ENCODE peak calls at places on chromosome 19, in seven cellular contexts. S is GF-D8; L is activated CD8-positive, alpha-beta memory T cell treated with anti-CD3 and anti-CD28 coated beads, Interleukin-2, amount 50 U/mL, for 48 hours; Q is progenitor cell of endocrine pancreas; C is T-cell; Z is HS-5; U is immature natural killer cell. F is an unnamed sample.

GRCh38 chr19:41318696-41319499 is 8.9 kb downstream of the CCDC97 start:
- DNase-seq in Q (no peak), Z (no peak), C (no peak), L (no peak), S (no peak), U (no peak), F (no peak)

GRCh38 chr19:3276341-3276799 is 51.9 kb downstream of the CELF5 start:
- DNase-seq in S (no peak), L (peak), Z (no peak), Q (peak), U (peak), C (peak), F (no peak)

GRCh38 chr19:7663711-7664110 is 5.1 kb upstream of the RETN start:
- DNase-seq in L (no peak), Z (no peak), Q (no peak), U (no peak), C (no peak), S (no peak), F (no peak)

GRCh38 chr19:19539738-19540703 is 2.0 kb downstream of the CILP2 start:
- DNase-seq in Z (no peak), L (peak), Q (no peak), S (no peak), C (peak), U (peak), F (peak)

GRCh38 chr19:41883463-41883820 is 458 bp downstream of the ARHGEF1 start:
- DNase-seq in C (no peak), L (no peak), U (no peak), Z (no peak), Q (no peak), S (no peak), F (no peak)

GRCh38 chr19:47848871-47849473 is 10.1 kb upstream of the TPRX2 start:
- DNase-seq in Z (no peak), L (peak), C (no peak), S (no peak), Q (no peak), U (no peak), F (peak)

GRCh38 chr19:46746281-46746965 is at the start of gene STRN4:
- DNase-seq in Z (no peak), C (peak), L (peak), S (no peak), Q (peak), U (peak), F (peak)

GRCh38 chr19:1840541-1841115 is 7.7 kb downstream of the REXO1 start:
- DNase-seq in Z (no peak), S (no peak), L (no peak), Q (no peak), U (no peak), C (no peak), F (no peak)

GRCh38 chr19:1173160-1173844 is 766 bp downstream of the SBNO2 start:
- DNase-seq in L (peak), C (no peak), Z (no peak), U (no peak), S (no peak), Q (no peak), F (no peak)

GRCh38 chr19:1252818-1253513 is 4.6 kb downstream of the MIDN start:
- DNase-seq in Q (no peak), Z (no peak), S (peak), L (peak), C (peak), U (peak), F (peak)

GRCh38 chr19:10802479-10802878 is 33.5 kb downstream of the TMED1 start:
- DNase-seq in Q (no peak), C (no peak), S (no peak), L (no peak), U (no peak), Z (no peak), F (no peak)

GRCh38 chr19:3514930-3515329 is 8.8 kb downstream of the FZR1 start:
- DNase-seq in U (no peak), C (no peak), S (no peak), Z (no peak), L (no peak), Q (no peak), F (no peak)

GRCh38 chr19:49894879-49895565 is 1.7 kb downstream of the IL4I1 start:
- DNase-seq in U (no peak), L (peak), S (no peak), Z (no peak), Q (no peak), C (no peak), F (no peak)

GRCh38 chr19:16435238-16435911 is 36.4 kb downstream of the EPS15L1 start:
- DNase-seq in C (no peak), Q (no peak), Z (peak), L (no peak), S (no peak), U (peak), F (no peak)

GRCh38 chr19:18021121-18021755 is 13.3 kb downstream of the ARRDC2 start:
- DNase-seq in Q (no peak), U (peak), Z (peak), C (peak), S (no peak), L (peak), F (no peak)

GRCh38 chr19:29381353-29382203 is 144.2 kb upstream of the VSTM2B start:
- DNase-seq in S (no peak), U (no peak), Q (peak), Z (no peak), L (peak), C (no peak), F (no peak)

GRCh38 chr19:12757544-12758274 is 6.1 kb downstream of the BEST2 start:
- DNase-seq in U (peak), L (peak), C (peak), Q (peak), S (no peak), Z (no peak), F (peak)

GRCh38 chr19:47419037-47419783 is at the start of gene MEIS3:
- DNase-seq in L (no peak), Q (no peak), U (no peak), Z (no peak), C (no peak), S (no peak), F (no peak)

GRCh38 chr19:409006-409514 is at the start of gene C2CD4C:
- DNase-seq in Q (no peak), L (peak), C (no peak), U (peak), Z (no peak), S (no peak), F (no peak)

GRCh38 chr19:46179076-46179740 is 31.2 kb downstream of the IGFL2 start:
- DNase-seq in Z (no peak), C (no peak), Q (no peak), S (no peak), L (no peak), U (no peak), F (no peak)

GRCh38 chr19:46866407-46867132 is 5.8 kb downstream of the ARHGAP35 start:
- DNase-seq in Z (no peak), Q (no peak), S (no peak), U (no peak), L (peak), C (no peak), F (no peak)

GRCh38 chr19:39825531-39826076 is 8.4 kb downstream of the DYRK1B start:
- DNase-seq in Z (no peak), L (no peak), U (no peak), S (no peak), C (no peak), Q (no peak), F (no peak)

GRCh38 chr19:3224346-3225325 is at the start of gene CELF5:
- DNase-seq in Q (peak), U (peak), L (peak), C (peak), S (no peak), Z (no peak), F (peak)

GRCh38 chr19:57477191-57478008 is at the start of gene ZNF772:
- DNase-seq in C (peak), L (peak), S (peak), Z (peak), U (peak), Q (peak), F (peak)

GRCh38 chr19:8302357-8302691 is 5.8 kb downstream of the CD320 start:
- DNase-seq in U (no peak), Q (peak), L (peak), S (no peak), C (no peak), Z (no peak), F (no peak)

GRCh38 chr19:1312732-1313694 is 27.3 kb downstream of the EFNA2 start:
- DNase-seq in C (no peak), Z (peak), L (no peak), Q (no peak), U (no peak), S (no peak), F (no peak)

GRCh38 chr19:246551-246950 is 44.7 kb downstream of the PLPP2 start:
- DNase-seq in S (no peak), C (no peak), Z (no peak), L (peak), U (no peak), Q (no peak), F (peak)

GRCh38 chr19:17775245-17775927 is 19.6 kb upstream of the B3GNT3 start:
- DNase-seq in Z (no peak), S (no peak), C (no peak), U (no peak), Q (peak), L (peak), F (no peak)

GRCh38 chr19:55493052-55493649 is 4.9 kb downstream of the SSC5D start:
- DNase-seq in Q (no peak), L (no peak), S (no peak), U (no peak), Z (peak), C (no peak), F (no peak)

GRCh38 chr19:4911314-4911713 is 2.0 kb downstream of the UHRF1 start:
- DNase-seq in Z (peak), U (no peak), Q (no peak), L (no peak), C (no peak), S (no peak), F (no peak)